ENCODE peak calls at places on chromosomes 2 and 18, in four cellular contexts. One of them, this sample, is unnamed.

GRCh38 chr2:54479422-54479821 is 23.3 kb downstream of the SPTBN1 start:
- DNase-seq in fibroblast of lung: peak; percentile 47
- DNase-seq in IMR-90: no peak
- DNase-seq in PC-3: no peak
- DNase-seq in this sample: no peak

GRCh38 chr2:241008711-241009121 is 10.3 kb downstream of the SNED1 start:
- DNase-seq in fibroblast of lung: no peak
- DNase-seq in PC-3: no peak
- DNase-seq in IMR-90: no peak
- DNase-seq in this sample: no peak

GRCh38 chr2:211867845-211868361 is 670.7 kb downstream of the ERBB4 start:
- DNase-seq in fibroblast of lung: peak; percentile 4
- DNase-seq in PC-3: peak; percentile 54
- DNase-seq in IMR-90: peak; percentile 61
- DNase-seq in this sample: no peak

GRCh38 chr2:152396051-152396511 is 61.1 kb downstream of the FMNL2 start:
- DNase-seq in IMR-90: peak; percentile 12
- DNase-seq in PC-3: no peak
- DNase-seq in fibroblast of lung: peak; percentile 20
- DNase-seq in this sample: no peak

GRCh38 chr2:98514879-98515570 is 70.4 kb downstream of the INPP4A start:
- DNase-seq in PC-3: peak; percentile 12
- DNase-seq in IMR-90: peak; percentile 68
- DNase-seq in fibroblast of lung: peak; percentile 65
- DNase-seq in this sample: no peak

GRCh38 chr2:38981061-38981669 is 91.5 kb downstream of the ARHGEF33 start:
- DNase-seq in PC-3: no peak
- DNase-seq in fibroblast of lung: no peak
- DNase-seq in IMR-90: no peak
- DNase-seq in this sample: no peak

GRCh38 chr18:71001597-71001996 is 712.8 kb downstream of the SOCS6 start:
- DNase-seq in IMR-90: no peak
- DNase-seq in PC-3: peak; percentile 24
- DNase-seq in fibroblast of lung: no peak
- DNase-seq in this sample: no peak

GRCh38 chr2:144131042-144131441 is 388.9 kb downstream of the ZEB2 start:
- DNase-seq in fibroblast of lung: peak; percentile 72
- DNase-seq in PC-3: peak; percentile 70
- DNase-seq in IMR-90: peak; percentile 85
- DNase-seq in this sample: no peak

GRCh38 chr2:191231995-191232394 is 13.2 kb upstream of the MYO1B start:
- DNase-seq in fibroblast of lung: peak; percentile 74
- DNase-seq in IMR-90: peak; percentile 48
- DNase-seq in PC-3: no peak
- DNase-seq in this sample: no peak

GRCh38 chr2:24793752-24794477 is 690 bp downstream of the CENPO start:
- DNase-seq in IMR-90: peak; percentile 35
- DNase-seq in PC-3: peak; percentile 41
- DNase-seq in fibroblast of lung: peak; percentile 38
- DNase-seq in this sample: no peak

GRCh38 chr2:159737292-159737916 is 25.1 kb downstream of the MARCHF7 start:
- DNase-seq in fibroblast of lung: no peak
- DNase-seq in IMR-90: no peak
- DNase-seq in PC-3: no peak
- DNase-seq in this sample: no peak

GRCh38 chr2:12549641-12550040 is 167.1 kb upstream of the TRIB2 start:
- DNase-seq in fibroblast of lung: no peak
- DNase-seq in IMR-90: peak; percentile 63
- DNase-seq in PC-3: peak; percentile 60
- DNase-seq in this sample: no peak

GRCh38 chr2:159204381-159204780 is 82.1 kb downstream of the WDSUB1 start:
- DNase-seq in IMR-90: no peak
- DNase-seq in fibroblast of lung: no peak
- DNase-seq in PC-3: no peak
- DNase-seq in this sample: no peak

GRCh38 chr2:192070099-192070498 is 124.6 kb downstream of the TMEFF2 start:
- DNase-seq in IMR-90: peak; percentile 38
- DNase-seq in fibroblast of lung: peak; percentile 21
- DNase-seq in PC-3: peak; percentile 16
- DNase-seq in this sample: no peak

GRCh38 chr2:186098821-186099220 is 360.2 kb downstream of the FSIP2 start:
- DNase-seq in fibroblast of lung: no peak
- DNase-seq in IMR-90: no peak
- DNase-seq in PC-3: no peak
- DNase-seq in this sample: no peak

GRCh38 chr18:6414118-6414722 is 491 bp downstream of the L3MBTL4 start:
- DNase-seq in IMR-90: no peak
- DNase-seq in fibroblast of lung: peak; percentile 18
- DNase-seq in PC-3: peak; percentile 16
- DNase-seq in this sample: no peak

GRCh38 chr2:69231760-69232277 is 155.2 kb downstream of the GFPT1 start:
- DNase-seq in IMR-90: no peak
- DNase-seq in fibroblast of lung: no peak
- DNase-seq in PC-3: no peak
- DNase-seq in this sample: no peak

GRCh38 chr18:77248873-77249582 is 620 bp upstream of the GALR1 start:
- DNase-seq in PC-3: no peak
- DNase-seq in fibroblast of lung: no peak
- DNase-seq in IMR-90: no peak
- DNase-seq in this sample: no peak

GRCh38 chr2:199932312-199932855 is 21.3 kb downstream of the C2orf69 start:
- DNase-seq in PC-3: no peak
- DNase-seq in IMR-90: no peak
- DNase-seq in fibroblast of lung: peak; percentile 25
- DNase-seq in this sample: no peak

GRCh38 chr18:60753753-60754152 is 381.2 kb upstream of the MC4R start:
- DNase-seq in IMR-90: no peak
- DNase-seq in fibroblast of lung: no peak
- DNase-seq in PC-3: no peak
- DNase-seq in this sample: no peak

GRCh38 chr18:79572093-79572780 is 107.4 kb upstream of the CTDP1 start:
- DNase-seq in fibroblast of lung: no peak
- DNase-seq in PC-3: no peak
- DNase-seq in IMR-90: no peak
- DNase-seq in this sample: no peak

GRCh38 chr2:208350610-208351009 is 56.0 kb upstream of the PTH2R start:
- DNase-seq in IMR-90: peak; percentile 89
- DNase-seq in PC-3: no peak
- DNase-seq in fibroblast of lung: peak; percentile 95
- DNase-seq in this sample: no peak

GRCh38 chr2:216348909-216349308 is 23.4 kb downstream of the MARCHF4 start:
- DNase-seq in IMR-90: peak; percentile 91
- DNase-seq in PC-3: peak; percentile 66
- DNase-seq in fibroblast of lung: peak; percentile 65
- DNase-seq in this sample: peak; percentile 83

GRCh38 chr2:217935901-217936684 is 66.7 kb downstream of the TNS1 start:
- DNase-seq in PC-3: no peak
- DNase-seq in IMR-90: peak; percentile 52
- DNase-seq in fibroblast of lung: peak; percentile 32
- DNase-seq in this sample: no peak

GRCh38 chr2:172284209-172284608 is 143.2 kb upstream of the ITGA6 start:
- DNase-seq in IMR-90: no peak
- DNase-seq in fibroblast of lung: no peak
- DNase-seq in PC-3: no peak
- DNase-seq in this sample: no peak

GRCh38 chr2:17541514-17541950 is 1.0 kb downstream of the VSNL1 start:
- DNase-seq in IMR-90: no peak
- DNase-seq in PC-3: no peak
- DNase-seq in fibroblast of lung: no peak
- DNase-seq in this sample: no peak

GRCh38 chr2:218887079-218887478 is 6.4 kb downstream of the WNT10A start:
- DNase-seq in IMR-90: no peak
- DNase-seq in fibroblast of lung: no peak
- DNase-seq in PC-3: no peak
- DNase-seq in this sample: no peak

GRCh38 chr2:234463626-234464290 is 33.1 kb downstream of the ARL4C start:
- DNase-seq in IMR-90: peak; percentile 76
- DNase-seq in PC-3: peak; percentile 92
- DNase-seq in fibroblast of lung: peak; percentile 30
- DNase-seq in this sample: peak; percentile 76

GRCh38 chr2:163686289-163686688 is 49.5 kb downstream of the FIGN start:
- DNase-seq in IMR-90: no peak
- DNase-seq in fibroblast of lung: no peak
- DNase-seq in PC-3: no peak
- DNase-seq in this sample: no peak

GRCh38 chr2:189142893-189143759 is 36.4 kb downstream of the COL5A2 start:
- DNase-seq in PC-3: peak; percentile 76
- DNase-seq in IMR-90: peak; percentile 36
- DNase-seq in fibroblast of lung: peak; percentile 54
- DNase-seq in this sample: no peak

GRCh38 chr2:102724016-102724490 is 37.8 kb upstream of the TMEM182 start:
- DNase-seq in PC-3: no peak
- DNase-seq in IMR-90: no peak
- DNase-seq in fibroblast of lung: no peak
- DNase-seq in this sample: no peak

GRCh38 chr2:168165418-168165817 is 82.0 kb downstream of the STK39 start:
- DNase-seq in fibroblast of lung: no peak
- DNase-seq in IMR-90: no peak
- DNase-seq in PC-3: no peak
- DNase-seq in this sample: no peak

GRCh38 chr2:240791211-240791800 is 28.7 kb downstream of the KIF1A start:
- DNase-seq in PC-3: no peak
- DNase-seq in fibroblast of lung: no peak
- DNase-seq in IMR-90: no peak
- DNase-seq in this sample: no peak

GRCh38 chr2:35973132-35973736 is 382.3 kb upstream of the CRIM1 start:
- DNase-seq in fibroblast of lung: peak; percentile 27
- DNase-seq in PC-3: peak; percentile 38
- DNase-seq in IMR-90: peak; percentile 42
- DNase-seq in this sample: no peak

GRCh38 chr18:58611471-58612131 is 17.3 kb downstream of the ALPK2 start:
- DNase-seq in fibroblast of lung: no peak
- DNase-seq in IMR-90: no peak
- DNase-seq in PC-3: no peak
- DNase-seq in this sample: no peak

GRCh38 chr18:58608216-58608615 is 20.7 kb downstream of the ALPK2 start:
- DNase-seq in fibroblast of lung: no peak
- DNase-seq in IMR-90: no peak
- DNase-seq in PC-3: no peak
- DNase-seq in this sample: no peak

GRCh38 chr18:58606236-58606635 is 22.7 kb downstream of the ALPK2 start:
- DNase-seq in PC-3: no peak
- DNase-seq in fibroblast of lung: no peak
- DNase-seq in IMR-90: no peak
- DNase-seq in this sample: no peak

GRCh38 chr18:58612239-58613055 is 16.4 kb downstream of the ALPK2 start:
- DNase-seq in fibroblast of lung: no peak
- DNase-seq in IMR-90: no peak
- DNase-seq in PC-3: peak; percentile 56
- DNase-seq in this sample: peak; percentile 49

GRCh38 chr18:58609536-58609993 is 19.3 kb downstream of the ALPK2 start:
- DNase-seq in fibroblast of lung: no peak
- DNase-seq in PC-3: no peak
- DNase-seq in IMR-90: no peak
- DNase-seq in this sample: no peak
- H3K4me3 ChIP-seq in fibroblast of lung: no peak overlapping the region
- H3K4me3 ChIP-seq in PC-3: no peak overlapping the region
- H3K4me3 ChIP-seq in IMR-90: no peak overlapping the region
- H3K4me3 ChIP-seq in this sample: no peak overlapping the region

DNA sequence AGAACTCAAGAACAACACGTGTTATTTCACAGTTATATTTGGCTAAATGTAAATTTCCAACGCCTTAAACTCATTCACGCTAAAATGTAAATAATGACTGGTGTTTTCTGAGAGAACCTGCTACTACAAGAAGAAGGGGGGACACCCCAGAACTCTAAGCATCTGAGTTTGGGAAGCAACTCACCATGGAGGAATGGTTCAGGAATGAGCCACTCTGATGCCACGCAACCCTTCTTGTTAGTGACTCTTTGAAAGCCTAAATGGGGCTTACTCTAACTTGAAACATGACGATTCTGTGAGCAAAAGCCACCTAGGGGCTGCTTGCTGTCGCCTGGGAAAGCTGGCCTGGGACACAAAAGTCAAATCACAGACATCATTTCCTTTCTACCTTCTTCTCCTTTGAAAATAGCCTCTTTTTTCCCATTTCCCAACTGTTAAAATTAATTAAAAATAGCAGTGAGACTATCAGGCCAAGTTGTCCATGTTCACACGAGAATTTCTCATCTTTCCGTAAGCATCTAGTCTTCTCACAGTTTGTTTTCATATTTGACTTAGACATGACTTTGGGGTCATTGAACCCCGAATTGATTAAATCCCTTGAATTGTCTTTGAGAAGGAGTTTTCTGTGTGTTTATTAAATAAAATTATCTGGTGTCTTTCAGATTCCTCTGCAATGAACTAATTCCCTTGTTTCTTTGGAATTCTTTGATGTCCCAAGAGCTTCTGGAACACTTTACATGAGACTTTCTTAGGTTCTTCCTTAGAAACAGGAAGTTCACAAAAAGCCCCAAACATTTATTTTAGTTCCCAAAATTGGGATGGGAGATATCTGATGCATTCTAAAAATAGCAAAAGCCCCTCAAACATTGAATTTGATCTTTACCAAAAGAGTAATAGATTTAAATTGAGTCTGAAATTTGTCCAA is 75.5 kb upstream of the CABLES1 start:
- DNase-seq in IMR-90: peak; percentile 26
- DNase-seq in fibroblast of lung: no peak
- DNase-seq in PC-3: no peak
- DNase-seq in this sample: no peak
- H2AFZ ChIP-seq in IMR-90: peak overlapping the region; percentile 46
- H2AFZ ChIP-seq in fibroblast of lung: no peak overlapping the region
- H2AFZ ChIP-seq in PC-3: no peak overlapping the region
- H2AFZ ChIP-seq in this sample: no peak overlapping the region

DNA sequence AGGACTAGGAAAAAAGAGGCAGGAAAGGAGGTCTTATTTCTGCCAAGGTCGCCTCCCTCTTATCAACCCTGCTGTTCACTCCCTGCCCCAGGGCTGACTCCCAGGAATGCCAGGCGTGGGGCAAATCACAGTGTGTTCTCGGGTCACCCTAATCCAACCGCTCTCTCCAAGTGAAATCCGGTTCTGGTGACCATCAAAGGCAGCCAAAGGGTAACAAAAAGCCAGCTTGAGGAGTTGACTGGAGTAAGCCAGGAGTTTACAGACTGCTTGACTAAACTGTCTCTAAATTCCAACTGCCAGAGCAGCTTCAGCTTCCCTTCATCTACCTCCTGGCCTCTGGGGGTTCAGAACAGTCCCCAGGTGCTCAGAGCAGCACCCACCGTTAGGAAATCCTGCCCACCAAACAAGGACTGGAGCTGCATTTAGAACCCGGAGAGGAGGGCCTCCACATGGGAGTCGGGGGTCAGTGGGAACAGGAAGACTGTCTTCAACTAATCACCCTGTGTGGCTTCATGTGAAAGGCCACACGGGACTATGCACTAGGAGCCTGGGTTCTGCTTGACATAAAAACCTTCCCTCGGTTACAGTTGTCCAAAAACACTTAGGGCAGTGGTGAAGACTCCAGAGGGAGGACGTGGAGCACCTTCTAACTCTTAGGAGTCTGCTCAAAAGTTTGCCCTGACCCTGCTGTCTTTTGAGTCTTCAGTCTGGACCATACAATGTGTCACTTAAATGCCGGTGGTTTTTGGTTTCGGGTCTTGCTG is 24.2 kb upstream of the MCFD2 start:
- DNase-seq in IMR-90: no peak
- DNase-seq in PC-3: no peak
- DNase-seq in fibroblast of lung: no peak
- DNase-seq in this sample: no peak
- H3K4me3 ChIP-seq in IMR-90: no peak overlapping the region
- H3K4me3 ChIP-seq in PC-3: peak overlapping the region; percentile 74
- H3K4me3 ChIP-seq in fibroblast of lung: no peak overlapping the region
- H3K4me3 ChIP-seq in this sample: no peak overlapping the region

GRCh38 chr2:133732982-133733670 is 164.9 kb upstream of the NCKAP5 start:
- DNase-seq in PC-3: no peak
- DNase-seq in IMR-90: no peak
- DNase-seq in fibroblast of lung: no peak
- DNase-seq in this sample: no peak
- H2AFZ ChIP-seq in PC-3: no peak overlapping the region
- H2AFZ ChIP-seq in IMR-90: no peak overlapping the region
- H2AFZ ChIP-seq in fibroblast of lung: no peak overlapping the region
- H2AFZ ChIP-seq in this sample: no peak overlapping the region